ENCODE peak calls at places on chromosomes 16 and 17, in nine cellular contexts. T is Calu3; X is T-helper 1 cell; P is IMR-90; J is naive thymus-derived CD4-positive, alpha-beta T cell; O is naive B cell; D is cardiac muscle cell; B is activated T-cell treated with anti-CD3 and anti-CD28 coated beads, Interleukin-2, amount 50 U/mL, for 72 hours; N is hepatic stellate cell. Z is an unnamed sample.

GRCh38 chr16:73093146-73094144 is 45.5 kb upstream of the ZFHX3 start:
- DNase-seq in D (peak), X (no peak), N (peak), T (no peak), B (no peak), P (peak), O (no peak), J (no peak), Z (no peak)

GRCh38 chr17:43341705-43342600 is 56.8 kb upstream of the ARL4D start:
- DNase-seq in B (no peak), N (no peak), P (peak), O (no peak), T (no peak), D (peak), X (no peak), J (no peak), Z (no peak)

GRCh38 chr17:49861150-49861884 is 13.4 kb upstream of the TAC4 start:
- DNase-seq in N (peak), T (peak), J (peak), X (peak), B (peak), O (peak), D (peak), P (peak), Z (no peak)

GRCh38 chr16:19113577-19114358 is at the start of gene ITPRIPL2:
- DNase-seq in T (peak), X (no peak), P (peak), J (no peak), B (peak), O (no peak), D (peak), N (peak), Z (peak)

GRCh38 chr17:32936894-32937500 is 9.0 kb downstream of the TMEM98 start:
- DNase-seq in D (peak), N (peak), B (peak), J (peak), X (peak), O (peak), P (peak), T (peak), Z (peak)

GRCh38 chr17:17934796-17935195 is 37.4 kb downstream of the TOM1L2 start:
- DNase-seq in P (no peak), O (no peak), X (no peak), J (no peak), N (no peak), D (no peak), B (no peak), T (no peak), Z (no peak)

GRCh38 chr17:56912105-56912999 is 1.5 kb downstream of the TRIM25 start:
- DNase-seq in N (peak), T (no peak), O (no peak), B (no peak), P (no peak), X (no peak), D (peak), J (no peak), Z (peak)

GRCh38 chr17:2400474-2400866 is 390 bp downstream of the MNT start:
- DNase-seq in O (peak), N (peak), T (peak), B (peak), J (peak), D (peak), X (peak), P (no peak), Z (no peak)

Z was measured in uterus.